ENCODE peak calls at places on chromosome 6, in four cellular contexts. L is stimulated activated CD4-positive, alpha-beta T cell treated with anti-CD3 and anti-CD28 coated beads, Interleukin-15, amount 100 ng/mL, for 1 hour; C is retinal pigment epithelial cell; N is body of pancreas. W is an unnamed sample.

GRCh38 chr6:167985205-167985604 is 12.3 kb upstream of the KIF25 start:
- DNase-seq in L (no peak), C (no peak), N (no peak), W (no peak)

GRCh38 chr6:150634641-150635292 is 35.1 kb downstream of the PLEKHG1 start:
- DNase-seq in L (no peak), C (no peak), N (no peak), W (no peak)

GRCh38 chr6:117371492-117371891 is 54.2 kb downstream of the ROS1 start:
- DNase-seq in L (no peak), C (no peak), N (no peak), W (peak)

GRCh38 chr6:37021356-37022129 is 16.1 kb downstream of the FGD2 start:
- DNase-seq in L (peak), C (no peak), N (no peak), W (peak)

GRCh38 chr6:2807342-2808090 is 34.1 kb downstream of the SERPINB1 start:
- DNase-seq in L (no peak), C (no peak), N (peak), W (no peak)

GRCh38 chr6:36679043-36679821 is 718 bp downstream of the CDKN1A start:
- DNase-seq in L (peak), C (no peak), N (peak), W (peak)

GRCh38 chr6:126039284-126039683 is 52.9 kb downstream of the TRMT11 start:
- DNase-seq in L (no peak), C (peak), N (no peak), W (no peak)

GRCh38 chr6:12147557-12148316 is 135.6 kb downstream of the HIVEP1 start:
- DNase-seq in L (no peak), C (no peak), N (no peak), W (no peak)

GRCh38 chr6:49342410-49342809 is 120.6 kb downstream of the MMUT start:
- DNase-seq in L (no peak), C (no peak), N (no peak), W (no peak)

GRCh38 chr6:147106759-147107401 is 97.3 kb upstream of the STXBP5 start:
- DNase-seq in L (no peak), C (no peak), N (peak), W (no peak)

GRCh38 chr6:133991096-133991593 is 38.1 kb downstream of the TBPL1 start:
- DNase-seq in L (no peak), C (no peak), N (no peak), W (no peak)

GRCh38 chr6:26031595-26032386 is 55.4 kb upstream of the HFE start:
- DNase-seq in L (no peak), C (peak), N (peak), W (peak)

GRCh38 chr6:106156863-106157262 is 70.7 kb downstream of the PRDM1 start:
- DNase-seq in L (no peak), C (no peak), N (no peak), W (no peak)

GRCh38 chr6:136720045-136720760 is 72.1 kb downstream of the MAP3K5 start:
- DNase-seq in L (no peak), C (no peak), N (no peak), W (peak)

GRCh38 chr6:75402296-75402695 is 91.3 kb downstream of the FILIP1 start:
- DNase-seq in L (no peak), C (no peak), N (no peak), W (peak)

GRCh38 chr6:120230008-120230407 is 880.4 kb upstream of the MAN1A1 start:
- DNase-seq in L (no peak), C (no peak), N (no peak), W (no peak)

GRCh38 chr6:130675072-130675471 is 152.1 kb upstream of the SMLR1 start:
- DNase-seq in L (no peak), C (peak), N (no peak), W (no peak)

GRCh38 chr6:159213401-159213800 is 44.2 kb downstream of the FNDC1 start:
- DNase-seq in L (no peak), C (no peak), N (no peak), W (no peak)

GRCh38 chr6:6319947-6320811 is at the start of gene F13A1:
- DNase-seq in L (no peak), C (no peak), N (peak), W (peak)

GRCh38 chr6:39425346-39426056 is 103.0 kb upstream of the KCNK16 start:
- DNase-seq in L (no peak), C (no peak), N (no peak), W (no peak)

GRCh38 chr6:106083618-106084017 is 2.5 kb upstream of the PRDM1 start:
- DNase-seq in L (no peak), C (no peak), N (no peak), W (peak)

GRCh38 chr6:37930288-37931075 is 111.0 kb downstream of the ZFAND3 start:
- DNase-seq in L (no peak), C (no peak), N (no peak), W (no peak)

GRCh38 chr6:96836579-96837137 is 619 bp downstream of the GPR63 start:
- DNase-seq in L (no peak), C (no peak), N (peak), W (peak)

GRCh38 chr6:48567016-48567415 is 456.0 kb upstream of the PTCHD4 start:
- DNase-seq in L (no peak), C (peak), N (no peak), W (no peak)

GRCh38 chr6:166640342-166641043 is 13.4 kb upstream of the RPS6KA2 start:
- DNase-seq in L (no peak), C (no peak), N (no peak), W (no peak)